ENCODE peak calls at places on chromosomes 3 and 15, in four cellular contexts. Q is neuronal stem cell, X is mesenchymal stem cell, N is H1. O is an unnamed sample.

GRCh38 chr3:58160399-58160798 is 50.4 kb downstream of the DNASE1L3 start:
- DNase-seq in Q (no peak), N (no peak), X (no peak), O (no peak)

GRCh38 chr3:160331127-160331937 is 67.7 kb downstream of the IFT80 start:
- DNase-seq in X (peak; percentile 84), Q (no peak), N (no peak), O (no peak)

GRCh38 chr3:115699741-115700140 is 76.4 kb downstream of the GAP43 start:
- DNase-seq in N (no peak), X (peak; percentile 39), Q (no peak), O (no peak)

GRCh38 chr3:161117646-161118045 is 12.5 kb upstream of the B3GALNT1 start:
- DNase-seq in X (no peak), Q (no peak), N (no peak), O (no peak)

GRCh38 chr3:81602781-81603180 is 158.7 kb downstream of the GBE1 start:
- DNase-seq in N (no peak), X (peak; percentile 10), Q (no peak), O (peak; percentile 20)

GRCh38 chr3:62366093-62366419 is 7.3 kb downstream of the FEZF2 start:
- DNase-seq in Q (no peak), X (no peak), N (no peak), O (no peak)

GRCh38 chr3:132382688-132383194 is 34.6 kb upstream of the DNAJC13 start:
- DNase-seq in Q (no peak), N (no peak), X (no peak), O (no peak)

GRCh38 chr3:45011756-45012441 is 14.2 kb upstream of the CLEC3B start:
- DNase-seq in X (peak; percentile 86), N (no peak), Q (no peak), O (peak; percentile 38)

GRCh38 chr3:180048840-180049239 is 12.1 kb upstream of the PEX5L start:
- DNase-seq in N (no peak), Q (no peak), X (no peak), O (no peak)

GRCh38 chr15:99076109-99076508 is 28.8 kb upstream of the SYNM start:
- DNase-seq in X (no peak), N (no peak), Q (no peak), O (no peak)

GRCh38 chr3:187932530-187932929 is 187.3 kb upstream of the BCL6 start:
- DNase-seq in Q (no peak), X (no peak), N (no peak), O (no peak)

GRCh38 chr15:61621146-61621545 is 392.0 kb upstream of the RORA start:
- DNase-seq in N (no peak), Q (peak; percentile 31), X (no peak), O (peak; percentile 48)

GRCh38 chr3:8529738-8530525 is 28.3 kb downstream of the LMCD1 start:
- DNase-seq in Q (no peak), N (no peak), X (peak; percentile 41), O (no peak)

GRCh38 chr15:63601727-63602185 is 4.6 kb downstream of the FBXL22 start:
- DNase-seq in Q (no peak), X (no peak), N (no peak), O (peak; percentile 49)

GRCh38 chr15:66886241-66886675 is 179.1 kb upstream of the SMAD3 start:
- DNase-seq in X (no peak), N (no peak), Q (no peak), O (no peak)

GRCh38 chr3:50532062-50532705 is 28.8 kb upstream of the CACNA2D2 start:
- DNase-seq in Q (no peak), N (no peak), X (no peak), O (no peak)

GRCh38 chr15:50765202-50765967 is at the start of gene SPPL2A:
- DNase-seq in Q (peak; percentile 58), X (peak; percentile 89), N (no peak), O (peak; percentile 79)

GRCh38 chr3:41131224-41131623 is 68.1 kb upstream of the CTNNB1 start:
- DNase-seq in X (no peak), N (peak; percentile 29), Q (no peak), O (peak; percentile 100)

GRCh38 chr3:165339753-165340152 is 143.6 kb upstream of the SLITRK3 start:
- DNase-seq in N (no peak), Q (no peak), X (peak; percentile 22), O (no peak)

GRCh38 chr15:60594071-60594470 is 115.1 kb upstream of the ICE2 start:
- DNase-seq in Q (no peak), X (no peak), N (no peak), O (no peak)

GRCh38 chr3:33006571-33007286 is 55.3 kb downstream of the CCR4 start:
- DNase-seq in Q (no peak), N (no peak), X (peak; percentile 6), O (no peak)

GRCh38 chr3:31250116-31250813 is 282.5 kb upstream of the STT3B start:
- DNase-seq in Q (no peak), X (no peak), N (no peak), O (no peak)

GRCh38 chr15:86892774-86893449 is 813.2 kb downstream of the AGBL1 start:
- DNase-seq in Q (no peak), N (peak; percentile 36), X (peak; percentile 14), O (peak; percentile 21)

GRCh38 chr3:196341142-196341541 is 3.0 kb upstream of the TM4SF19 start:
- DNase-seq in Q (no peak), X (peak; percentile 82), N (no peak), O (peak; percentile 19)
- H2BK12ac ChIP-seq in Q (no peak overlapping the region), X (no peak overlapping the region), N (no peak overlapping the region), O (no peak overlapping the region)

DNA sequence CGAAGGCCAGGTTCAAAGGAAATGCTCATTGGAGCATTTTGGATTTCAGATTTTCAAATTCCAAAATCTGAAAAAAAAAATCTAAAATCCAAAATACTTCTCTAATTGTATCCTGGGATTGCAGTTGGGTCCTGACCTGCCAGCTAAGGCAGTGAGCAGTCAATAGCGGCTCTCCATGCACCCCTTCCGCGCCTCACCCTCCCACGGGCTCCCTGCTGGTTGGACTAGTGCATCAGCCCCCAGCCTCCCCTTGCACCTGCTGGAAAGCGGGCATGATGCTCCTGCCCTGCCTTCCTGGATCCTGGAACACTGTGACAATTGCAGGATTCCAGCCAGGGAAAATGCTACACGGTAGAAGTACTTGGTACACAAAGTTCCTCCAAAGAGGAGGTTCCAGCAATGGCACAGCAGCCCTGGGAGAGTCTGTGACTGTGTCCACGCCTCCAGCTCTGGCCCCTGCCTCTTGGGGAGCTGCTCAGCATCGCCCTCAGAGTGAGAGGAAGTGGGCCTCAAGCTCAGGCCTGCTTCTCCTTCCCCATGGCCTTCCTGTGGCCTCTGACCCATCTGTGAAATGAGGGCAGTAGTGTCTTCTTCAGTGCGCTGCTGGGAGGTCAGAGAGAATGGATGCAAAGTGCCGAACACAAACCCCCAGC is 39.5 kb upstream of the CHRNB4 start:
- DNase-seq in X (no peak), Q (no peak), N (no peak), O (no peak)
- H2BK5ac ChIP-seq in X (no peak overlapping the region), Q (no peak overlapping the region), N (peak overlapping the region; percentile 52), O (no peak overlapping the region)

DNA sequence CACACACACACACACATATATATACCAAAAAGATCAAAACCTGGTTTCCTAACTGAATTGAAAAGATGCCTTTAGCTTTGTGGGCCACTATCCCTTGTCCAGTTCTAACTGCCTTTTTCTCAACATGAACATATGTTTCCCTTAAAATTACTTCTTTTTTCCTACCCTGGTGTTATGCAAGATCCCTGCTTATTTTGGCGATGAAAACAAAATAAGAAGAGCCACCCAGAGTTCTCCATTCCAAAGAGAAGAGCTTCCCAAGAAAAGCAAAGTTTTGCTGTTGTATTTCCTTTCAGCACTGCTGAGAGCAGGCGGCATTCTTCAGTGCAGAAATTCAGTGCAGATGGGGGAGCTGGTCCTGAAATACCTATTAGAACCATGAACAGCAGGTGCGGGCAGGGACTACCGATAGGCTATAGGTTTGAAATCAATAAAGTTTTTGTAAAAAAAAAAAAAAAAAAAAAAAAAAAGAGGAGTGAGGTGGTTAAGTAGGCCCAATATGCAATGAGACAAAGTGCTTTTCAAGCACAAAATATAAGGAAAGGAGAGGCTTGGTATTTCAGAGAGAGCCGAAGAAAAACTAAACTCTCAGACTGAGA is 238.0 kb downstream of the FOXP1 start:
- DNase-seq in X (no peak), N (no peak), Q (no peak), O (no peak)
- H3K4me3 ChIP-seq in X (no peak overlapping the region), N (no peak overlapping the region), Q (no peak overlapping the region), O (no peak overlapping the region)

GRCh38 chr3:14330508-14330907 is 71.9 kb upstream of the SLC6A6 start:
- DNase-seq in N (no peak), Q (no peak), X (no peak), O (no peak)
- H2BK12ac ChIP-seq in N (peak overlapping the region; percentile 96), Q (peak overlapping the region; percentile 100), X (no peak overlapping the region), O (no peak overlapping the region)

GRCh38 chr3:29827756-29828155 is 546.9 kb downstream of the RBMS3 start:
- DNase-seq in X (peak; percentile 62), N (no peak), Q (no peak), O (no peak)
- H2BK5ac ChIP-seq in X (no peak overlapping the region), N (no peak overlapping the region), Q (no peak overlapping the region), O (no peak overlapping the region)

GRCh38 chr3:98530676-98531075 is 1.1 kb upstream of the GPR15 start:
- DNase-seq in Q (no peak), N (no peak), X (no peak), O (peak; percentile 58)

GRCh38 chr3:98525494-98525893 is 2.8 kb upstream of the CLDND1 start:
- DNase-seq in Q (no peak), X (no peak), N (no peak), O (no peak)

GRCh38 chr3:98531622-98532274 is at the start of gene GPR15:
- DNase-seq in Q (no peak), N (no peak), X (no peak), O (no peak)

GRCh38 chr3:98529856-98530459 is 1.8 kb upstream of the GPR15 start:
- DNase-seq in N (no peak), X (no peak), Q (no peak), O (no peak)

DNA sequence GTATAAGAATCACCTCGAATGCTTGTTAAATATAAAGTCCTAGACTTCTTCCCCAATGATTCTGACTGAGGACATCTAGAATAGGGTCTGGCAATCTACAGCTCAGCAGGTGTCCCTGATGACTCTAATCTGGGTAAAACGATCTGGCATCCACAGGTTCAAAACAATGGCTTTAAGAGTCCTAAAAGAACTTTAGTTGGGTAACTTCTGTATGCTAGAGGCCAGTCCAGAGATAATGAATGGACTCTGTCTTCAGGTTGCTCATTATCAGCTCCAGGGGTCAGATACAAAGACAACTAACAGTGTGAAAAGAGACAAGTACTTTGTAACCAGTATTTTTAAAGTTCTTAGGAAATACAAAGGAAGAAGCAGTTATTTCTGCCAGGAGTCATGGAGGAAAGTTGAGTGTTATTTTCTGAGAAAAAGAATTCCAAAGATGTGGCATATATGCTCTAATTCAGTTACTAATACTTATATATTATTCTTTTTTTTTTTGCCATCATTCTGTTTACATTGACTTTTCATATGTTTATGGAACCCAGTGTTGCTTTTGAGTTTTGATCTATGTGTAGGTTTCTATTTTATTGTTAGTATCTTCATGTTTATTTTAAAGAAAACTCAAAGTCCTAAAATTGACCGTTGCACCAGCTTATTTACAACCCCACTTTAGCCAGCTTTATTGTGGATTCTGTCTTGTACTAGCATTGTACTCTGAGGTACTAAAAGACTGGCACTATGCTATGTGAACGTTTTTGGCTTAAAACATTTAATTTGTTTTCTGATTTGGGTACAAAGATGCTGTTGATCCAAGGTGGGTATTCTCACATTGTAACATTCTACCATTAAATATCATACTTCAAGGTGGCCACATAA is 3.1 kb upstream of the GPR15 start:
- DNase-seq in X (no peak), N (no peak), Q (peak; percentile 65), O (no peak)
- H3K4me3 ChIP-seq in X (no peak overlapping the region), N (no peak overlapping the region), Q (no peak overlapping the region), O (no peak overlapping the region)

GRCh38 chr3:190505381-190506003 is 8.4 kb upstream of the IL1RAP start:
- DNase-seq in N (no peak), X (no peak), Q (no peak), O (no peak)
- H2BK12ac ChIP-seq in N (no peak overlapping the region), X (no peak overlapping the region), Q (no peak overlapping the region), O (no peak overlapping the region)

O was measured in trophoblast cell.